ENCODE peak calls at places on chromosomes 3 and 15, in five cellular contexts. D, G, N, H and L are unnamed samples.

GRCh38 chr3:78972617-78973301 is 795.0 kb downstream of the ROBO1 start:
- DNase-seq in D (no peak), G (no peak), N (no peak), H (no peak), L (no peak)

GRCh38 chr15:80732818-80733217 is 37.7 kb downstream of the ABHD17C start:
- DNase-seq in D (no peak), G (no peak), N (no peak), H (no peak), L (no peak)

GRCh38 chr3:21934576-21934975 is 183.6 kb upstream of the ZNF385D start:
- DNase-seq in D (no peak), G (no peak), N (no peak), H (no peak), L (no peak)

GRCh38 chr15:75198560-75199346 is 2.9 kb upstream of the C15orf39 start:
- DNase-seq in D (no peak), G (no peak), N (peak), H (peak), L (peak)

GRCh38 chr3:23845817-23846216 is 40.1 kb downstream of the UBE2E1 start:
- DNase-seq in D (no peak), G (no peak), N (no peak), H (no peak), L (no peak)

GRCh38 chr3:23740517-23741402 is 65.0 kb upstream of the UBE2E1 start:
- DNase-seq in D (no peak), G (no peak), N (no peak), H (peak), L (peak)

GRCh38 chr15:44101944-44102343 is 93.1 kb downstream of the FRMD5 start:
- DNase-seq in D (no peak), G (no peak), N (peak), H (no peak), L (peak)

GRCh38 chr3:15295506-15295905 is 36.9 kb downstream of the SH3BP5 start:
- DNase-seq in D (no peak), G (no peak), N (no peak), H (peak), L (no peak)

GRCh38 chr3:61908344-61908743 is 347.0 kb downstream of the PTPRG start:
- DNase-seq in D (no peak), G (no peak), N (peak), H (no peak), L (no peak)

GRCh38 chr3:197308591-197308990 is 10.2 kb upstream of the DLG1 start:
- DNase-seq in D (no peak), G (no peak), N (peak), H (peak), L (no peak)

GRCh38 chr3:50164056-50164455 is 8.9 kb downstream of the SEMA3F start:
- DNase-seq in D (no peak), G (no peak), N (peak), H (no peak), L (no peak)

GRCh38 chr15:85621096-85621495 is 173.6 kb downstream of the KLHL25 start:
- DNase-seq in D (no peak), G (no peak), N (no peak), H (no peak), L (no peak)
- H3K4me2 ChIP-seq in D (no peak), G (peak), N (peak), H (no peak), L (no peak)

GRCh38 chr15:41304149-41304548 is 28.2 kb downstream of the OIP5 start:
- DNase-seq in D (no peak), G (no peak), N (no peak), H (no peak), L (no peak)
- H3K27ac ChIP-seq in D (no peak), G (no peak), N (no peak), H (no peak), L (no peak)

GRCh38 chr3:72446406-72447058 is 401.7 kb downstream of the SHQ1 start:
- DNase-seq in D (no peak), G (peak), N (peak), H (peak), L (peak)
- H2BK5ac ChIP-seq in D (peak), G (peak), N (peak), H (no peak), L (peak)

DNA sequence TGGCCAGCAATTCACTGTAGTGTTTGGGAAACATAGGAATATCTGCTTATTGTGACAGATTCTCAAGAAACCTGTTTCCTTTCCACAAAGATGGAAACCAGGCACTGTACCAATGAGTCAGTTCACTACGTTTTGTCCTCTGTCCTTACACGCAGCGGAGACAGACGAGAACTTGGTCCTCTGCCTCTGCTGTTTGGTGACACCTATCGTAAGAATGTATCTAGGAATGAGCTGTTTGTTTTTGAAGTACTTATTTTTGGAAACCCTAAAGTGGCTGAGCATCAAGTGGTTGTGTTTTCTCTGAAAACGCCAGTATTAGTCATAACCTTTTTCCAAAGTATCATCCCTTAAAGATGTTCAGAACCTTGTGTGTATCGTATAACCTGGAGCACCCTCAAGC is 93.0 kb downstream of the PGPEP1L start:
- DNase-seq in D (no peak), G (peak), N (peak), H (peak), L (no peak)
- H3K4me2 ChIP-seq in D (no peak), G (no peak), N (peak), H (no peak), L (no peak)

DNA sequence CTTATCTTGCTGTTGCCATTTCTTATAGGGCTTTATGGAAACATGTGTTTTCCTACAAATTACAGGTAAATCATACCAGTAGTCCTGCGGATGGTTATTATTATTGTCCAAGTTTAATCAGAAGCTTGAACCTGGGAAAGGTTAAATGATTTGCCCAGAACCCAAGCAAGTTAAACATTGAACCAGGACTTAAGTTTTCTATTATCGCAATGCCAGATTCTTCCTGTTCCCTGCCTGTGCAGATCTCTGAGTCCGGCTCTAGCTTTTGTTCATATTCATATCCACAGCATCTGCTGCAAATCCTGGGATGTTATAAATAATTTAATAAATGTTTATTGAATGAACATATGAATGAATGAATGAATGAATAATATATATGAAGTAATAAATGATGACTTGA is 12.5 kb downstream of the LPP start:
- DNase-seq in D (no peak), G (no peak), N (no peak), H (no peak), L (no peak)
- H3K27ac ChIP-seq in D (no peak), G (no peak), N (no peak), H (peak), L (no peak)

GRCh38 chr15:101090460-101090853 is 161.4 kb downstream of the CHSY1 start:
- DNase-seq in D (no peak), G (no peak), N (no peak), H (no peak), L (no peak)
- H2BK5ac ChIP-seq in D (no peak), G (no peak), N (no peak), H (no peak), L (no peak)

GRCh38 chr15:24861014-24861690 is 93.6 kb upstream of the SNRPN start:
- DNase-seq in D (no peak), G (no peak), N (peak), H (peak), L (no peak)

GRCh38 chr15:24857777-24858176 is 97.0 kb upstream of the SNRPN start:
- DNase-seq in D (no peak), G (no peak), N (peak), H (peak), L (peak)

GRCh38 chr15:24856397-24857093 is 98.2 kb upstream of the SNRPN start:
- DNase-seq in D (peak), G (no peak), N (peak), H (peak), L (peak)

GRCh38 chr15:24857094-24857437 is 97.7 kb upstream of the SNRPN start:
- DNase-seq in D (no peak), G (no peak), N (peak), H (peak), L (peak)

GRCh38 chr15:24858737-24859601 is 95.8 kb upstream of the SNRPN start:
- DNase-seq in D (peak), G (no peak), N (peak), H (peak), L (peak)
- H3K4me2 ChIP-seq in D (no peak), G (no peak), N (peak), H (no peak), L (no peak)